ENCODE peak calls at places on chromosome 21, in six cellular contexts. D is stimulated activated CD4-positive, alpha-beta T cell treated with anti-CD3 and anti-CD28 coated beads, Interleukin-4, amount 100 ng/mL, for 1 hour; G is brain microvascular endothelial cell; V is NCI-H1105; O is type B pancreatic cell; I is kidney. M is an unnamed sample.

GRCh38 chr21:26965567-26966359 is 1.1 kb downstream of the ADAMTS5 start:
- DNase-seq in D (no peak), G (peak), V (no peak), O (peak), I (peak), M (no peak)

GRCh38 chr21:38980416-38981319 is 174.9 kb downstream of the ETS2 start:
- DNase-seq in D (no peak), G (no peak), V (no peak), O (no peak), I (no peak), M (no peak)

GRCh38 chr21:32868631-32869454 is 97.3 kb upstream of the PAXBP1 start:
- DNase-seq in D (no peak), G (no peak), V (no peak), O (no peak), I (no peak), M (no peak)

GRCh38 chr21:44970766-44971671 is 31.2 kb downstream of the SLX9 start:
- DNase-seq in D (no peak), G (no peak), V (no peak), O (no peak), I (peak), M (no peak)

GRCh38 chr21:43984905-43985689 is 27.0 kb upstream of the TRAPPC10 start:
- DNase-seq in D (no peak), G (no peak), V (no peak), O (no peak), I (peak), M (no peak)

GRCh38 chr21:43794311-43794710 is 4.9 kb downstream of the RRP1 start:
- DNase-seq in D (no peak), G (no peak), V (no peak), O (no peak), I (peak), M (no peak)

GRCh38 chr21:41820384-41821080 is 53.7 kb upstream of the RIPK4 start:
- DNase-seq in D (no peak), G (no peak), V (no peak), O (peak), I (no peak), M (no peak)

GRCh38 chr21:43188712-43189151 is 19.9 kb downstream of the CRYAA start:
- DNase-seq in D (no peak), G (no peak), V (peak), O (peak), I (peak), M (no peak)

GRCh38 chr21:45131537-45131999 is 57.2 kb downstream of the ADARB1 start:
- DNase-seq in D (no peak), G (no peak), V (no peak), O (no peak), I (no peak), M (no peak)

GRCh38 chr21:37552496-37553399 is 186.2 kb downstream of the DYRK1A start:
- DNase-seq in D (no peak), G (no peak), V (no peak), O (no peak), I (no peak), M (no peak)

GRCh38 chr21:42127164-42128125 is 56.3 kb downstream of the UMODL1 start:
- DNase-seq in D (no peak), G (no peak), V (no peak), O (no peak), I (peak), M (no peak)